ENCODE peak calls at places on chromosomes 6 and 20, in five cellular contexts. V is NCI-H2081, S is hypothalamus, T is activated T-helper 1 cell treated with Interleukin-2 at 50 U/mL for 16 hours, B is globus pallidus. Z is an unnamed sample.

GRCh38 chr6:116971959-116972358 is 94.9 kb downstream of the RFX6 start:
- DNase-seq in V (peak), S (no peak), T (no peak), B (peak), Z (no peak)

GRCh38 chr6:85703359-85703758 is 60.7 kb upstream of the SYNCRIP start:
- DNase-seq in V (no peak), S (no peak), T (no peak), B (no peak), Z (no peak)

GRCh38 chr20:17468073-17468840 is 62.9 kb downstream of the BFSP1 start:
- DNase-seq in V (no peak), S (no peak), T (no peak), B (no peak), Z (no peak)

GRCh38 chr20:25055711-25056492 is 2.0 kb downstream of the ACSS1 start:
- DNase-seq in V (no peak), S (no peak), T (no peak), B (no peak), Z (no peak)

GRCh38 chr20:31842471-31843157 is 2.8 kb downstream of the FOXS1 start:
- DNase-seq in V (no peak), S (no peak), T (no peak), B (no peak), Z (no peak)

GRCh38 chr20:9354579-9354978 is 159.8 kb upstream of the LAMP5 start:
- DNase-seq in V (no peak), S (no peak), T (no peak), B (no peak), Z (no peak)

GRCh38 chr6:35181313-35181932 is 32.3 kb upstream of the SCUBE3 start:
- DNase-seq in V (no peak), S (no peak), T (no peak), B (no peak), Z (no peak)

GRCh38 chr20:24783631-24784492 is 165.2 kb upstream of the CST7 start:
- DNase-seq in V (no peak), S (no peak), T (no peak), B (no peak), Z (no peak)

GRCh38 chr6:90654806-90655205 is 67.9 kb upstream of the MAP3K7 start:
- DNase-seq in V (no peak), S (no peak), T (no peak), B (no peak), Z (no peak)

GRCh38 chr6:168877821-168878282 is 375.8 kb downstream of the THBS2 start:
- DNase-seq in V (no peak), S (no peak), T (no peak), B (peak), Z (no peak)

GRCh38 chr6:107304421-107305025 is 154.8 kb downstream of the PDSS2 start:
- DNase-seq in V (no peak), S (no peak), T (no peak), B (no peak), Z (no peak)

GRCh38 chr20:60935971-60936370 is 316.1 kb upstream of the CDH4 start:
- DNase-seq in V (no peak), S (no peak), T (no peak), B (no peak), Z (no peak)

GRCh38 chr20:25083141-25083772 is 1.3 kb upstream of the VSX1 start:
- DNase-seq in V (no peak), S (no peak), T (no peak), B (no peak), Z (no peak)

GRCh38 chr6:125095501-125096301 is 57.9 kb upstream of the TPD52L1 start:
- DNase-seq in V (no peak), S (no peak), T (no peak), B (peak), Z (no peak)

GRCh38 chr20:32139947-32140346 is 30.4 kb downstream of the TM9SF4 start:
- DNase-seq in V (no peak), S (no peak), T (no peak), B (no peak), Z (no peak)

GRCh38 chr6:21634582-21634981 is 41.0 kb downstream of the SOX4 start:
- DNase-seq in V (no peak), S (no peak), T (no peak), B (no peak), Z (no peak)

GRCh38 chr20:57851025-57851682 is 141.3 kb upstream of the PMEPA1 start:
- DNase-seq in V (no peak), S (no peak), T (no peak), B (no peak), Z (no peak)

GRCh38 chr6:132060591-132060990 is 109.4 kb upstream of the CCN2 start:
- DNase-seq in V (no peak), S (no peak), T (no peak), B (no peak), Z (no peak)

GRCh38 chr20:57412347-57413029 is 21.3 kb downstream of the RBM38 start:
- DNase-seq in V (no peak), S (no peak), T (no peak), B (no peak), Z (no peak)

GRCh38 chr6:127297502-127298070 is 30.9 kb downstream of the RNF146 start:
- DNase-seq in V (no peak), S (no peak), T (no peak), B (no peak), Z (no peak)

GRCh38 chr6:7505196-7505699 is 36.2 kb upstream of the DSP start:
- DNase-seq in V (peak), S (no peak), T (no peak), B (peak), Z (no peak)

GRCh38 chr6:163634514-163635171 is 220.1 kb downstream of the QKI start:
- DNase-seq in V (peak), S (no peak), T (no peak), B (no peak), Z (no peak)

GRCh38 chr6:134517145-134517658 is 199.3 kb upstream of the SGK1 start:
- DNase-seq in V (no peak), S (peak), T (no peak), B (peak), Z (no peak)

GRCh38 chr6:129342243-129342642 is 367.7 kb downstream of the ARHGAP18 start:
- DNase-seq in V (no peak), S (no peak), T (no peak), B (no peak), Z (no peak)

GRCh38 chr6:24630861-24631505 is 15.0 kb downstream of the KIAA0319 start:
- DNase-seq in V (no peak), S (no peak), T (no peak), B (no peak), Z (no peak)

GRCh38 chr6:105981002-105981887 is 104.9 kb upstream of the PRDM1 start:
- DNase-seq in V (no peak), S (no peak), T (peak), B (no peak), Z (no peak)

GRCh38 chr20:31260326-31260932 is 3.0 kb downstream of the DEFB115 start:
- DNase-seq in V (peak), S (no peak), T (no peak), B (no peak), Z (no peak)

GRCh38 chr6:42417641-42418112 is 34.0 kb downstream of the TRERF1 start:
- DNase-seq in V (no peak), S (no peak), T (peak), B (no peak), Z (peak)

GRCh38 chr6:106064103-106064502 is 22.0 kb upstream of the PRDM1 start:
- DNase-seq in V (no peak), S (no peak), T (no peak), B (no peak), Z (no peak)

GRCh38 chr6:86728976-86729375 is 208.4 kb upstream of the HTR1E start:
- DNase-seq in V (no peak), S (no peak), T (no peak), B (no peak), Z (no peak)

GRCh38 chr20:32192698-32193097 is 14.8 kb downstream of the PLAGL2 start:
- DNase-seq in V (no peak), S (no peak), T (no peak), B (no peak), Z (no peak)

GRCh38 chr6:13709698-13710551 is 1.7 kb downstream of the RANBP9 start:
- DNase-seq in V (no peak), S (no peak), T (no peak), B (peak), Z (no peak)

GRCh38 chr20:13029687-13030510 is 21.1 kb downstream of the SPTLC3 start:
- DNase-seq in V (no peak), S (no peak), T (no peak), B (no peak), Z (no peak)

GRCh38 chr6:84048588-84048987 is 15.0 kb downstream of the MRAP2 start:
- DNase-seq in V (no peak), S (no peak), T (no peak), B (no peak), Z (no peak)

GRCh38 chr20:62805711-62806382 is 1.2 kb downstream of the OGFR start:
- DNase-seq in V (no peak), S (no peak), T (no peak), B (no peak), Z (no peak)

GRCh38 chr6:221531-222349 is 70.5 kb upstream of the DUSP22 start:
- DNase-seq in V (no peak), S (no peak), T (no peak), B (no peak), Z (no peak)

GRCh38 chr6:6635291-6635690 is 46.8 kb downstream of the LY86 start:
- DNase-seq in V (no peak), S (no peak), T (no peak), B (no peak), Z (no peak)

GRCh38 chr6:70398783-70399730 is 14.3 kb upstream of the FAM135A start:
- DNase-seq in V (peak), S (no peak), T (no peak), B (no peak), Z (no peak)

GRCh38 chr20:19211661-19212523 is 550 bp upstream of the SLC24A3 start:
- DNase-seq in V (peak), S (peak), T (no peak), B (peak), Z (no peak)

GRCh38 chr6:170156448-170157375 is 134.2 kb downstream of the DLL1 start:
- DNase-seq in V (no peak), S (no peak), T (no peak), B (no peak), Z (no peak)